ENCODE peak calls at places on chromosomes 12 and 14, in nine cellular contexts. Y, G, Q, W, M, E, N, H and I are unnamed samples.

GRCh38 chr12:70386771-70387170 is 20.7 kb downstream of the KCNMB4 start:
- DNase-seq in Y (no peak), G (no peak), Q (peak; percentile 46), W (no peak), M (no peak), E (no peak), N (no peak), H (no peak), I (no peak)

GRCh38 chr12:76866726-76867125 is 12.1 kb downstream of the CSRP2 start:
- DNase-seq in Y (no peak), G (no peak), Q (peak; percentile 85), W (no peak), M (no peak), E (peak; percentile 84), N (no peak), H (no peak), I (no peak)

GRCh38 chr12:83818888-83819287 is 1093.7 kb downstream of the SLC6A15 start:
- DNase-seq in Y (no peak), G (peak; percentile 58), Q (peak; percentile 42), W (no peak), M (no peak), E (peak; percentile 54), N (no peak), H (no peak), I (no peak)

GRCh38 chr12:132094269-132094891 is 49.7 kb downstream of the DDX51 start:
- DNase-seq in Y (no peak), G (no peak), Q (no peak), W (no peak), M (peak; percentile 50), E (no peak), N (no peak), H (no peak), I (no peak)

GRCh38 chr12:77049767-77050353 is 15.5 kb downstream of the E2F7 start:
- DNase-seq in Y (peak; percentile 88), G (no peak), Q (peak; percentile 81), W (peak; percentile 36), M (no peak), E (peak; percentile 66), N (no peak), H (no peak), I (no peak)

GRCh38 chr12:116943419-116944372 is 32.9 kb downstream of the FBXW8 start:
- DNase-seq in Y (peak; percentile 87), G (no peak), Q (no peak), W (no peak), M (no peak), E (no peak), N (no peak), H (no peak), I (no peak)

GRCh38 chr12:100168562-100168961 is 25.9 kb upstream of the BLTP3B start:
- DNase-seq in Y (no peak), G (no peak), Q (no peak), W (no peak), M (no peak), E (no peak), N (no peak), H (no peak), I (no peak)

GRCh38 chr12:44589697-44590096 is 286.4 kb downstream of the NELL2 start:
- DNase-seq in Y (no peak), G (no peak), Q (no peak), W (no peak), M (no peak), E (peak; percentile 22), N (no peak), H (no peak), I (no peak)

GRCh38 chr14:36879558-36879957 is 217.9 kb downstream of the PAX9 start:
- DNase-seq in Y (no peak), G (no peak), Q (no peak), W (no peak), M (no peak), E (no peak), N (no peak), H (no peak), I (no peak)

GRCh38 chr14:61099221-61099835 is 118.3 kb downstream of the SLC38A6 start:
- DNase-seq in Y (no peak), G (no peak), Q (peak; percentile 50), W (no peak), M (no peak), E (no peak), N (no peak), H (no peak), I (no peak)

GRCh38 chr12:72330291-72330690 is 58.1 kb downstream of the TRHDE start:
- DNase-seq in Y (no peak), G (no peak), Q (peak; percentile 34), W (no peak), M (no peak), E (peak; percentile 61), N (no peak), H (no peak), I (no peak)

GRCh38 chr14:95294834-95295599 is 24.7 kb downstream of the CLMN start:
- DNase-seq in Y (peak; percentile 92), G (no peak), Q (no peak), W (no peak), M (no peak), E (peak; percentile 42), N (peak; percentile 55), H (no peak), I (no peak)

GRCh38 chr12:131860472-131861260 is 32.5 kb downstream of the MMP17 start:
- DNase-seq in Y (peak; percentile 56), G (no peak), Q (peak; percentile 86), W (peak; percentile 82), M (no peak), E (peak; percentile 38), N (no peak), H (no peak), I (peak; percentile 76)

GRCh38 chr14:76486251-76486743 is 110.4 kb downstream of the ESRRB start:
- DNase-seq in Y (no peak), G (no peak), Q (no peak), W (no peak), M (no peak), E (no peak), N (no peak), H (no peak), I (no peak)

GRCh38 chr12:6158263-6158662 is 33.8 kb upstream of the VWF start:
- DNase-seq in Y (no peak), G (no peak), Q (no peak), W (no peak), M (no peak), E (no peak), N (no peak), H (no peak), I (no peak)

GRCh38 chr14:33979613-33980276 is 28.9 kb upstream of the EGLN3 start:
- DNase-seq in Y (no peak), G (no peak), Q (no peak), W (no peak), M (no peak), E (no peak), N (no peak), H (no peak), I (no peak)
- H3K4me1 ChIP-seq in Y (peaks cover 4% of the 10 kb centered on the region), G (no peaks in the 10 kb centered on the region), Q (no peaks in the 10 kb centered on the region), W (no peaks in the 10 kb centered on the region), M (no peaks in the 10 kb centered on the region), E (no peaks in the 10 kb centered on the region), N (no peaks in the 10 kb centered on the region), H (no peaks in the 10 kb centered on the region), I (no peaks in the 10 kb centered on the region)

DNA sequence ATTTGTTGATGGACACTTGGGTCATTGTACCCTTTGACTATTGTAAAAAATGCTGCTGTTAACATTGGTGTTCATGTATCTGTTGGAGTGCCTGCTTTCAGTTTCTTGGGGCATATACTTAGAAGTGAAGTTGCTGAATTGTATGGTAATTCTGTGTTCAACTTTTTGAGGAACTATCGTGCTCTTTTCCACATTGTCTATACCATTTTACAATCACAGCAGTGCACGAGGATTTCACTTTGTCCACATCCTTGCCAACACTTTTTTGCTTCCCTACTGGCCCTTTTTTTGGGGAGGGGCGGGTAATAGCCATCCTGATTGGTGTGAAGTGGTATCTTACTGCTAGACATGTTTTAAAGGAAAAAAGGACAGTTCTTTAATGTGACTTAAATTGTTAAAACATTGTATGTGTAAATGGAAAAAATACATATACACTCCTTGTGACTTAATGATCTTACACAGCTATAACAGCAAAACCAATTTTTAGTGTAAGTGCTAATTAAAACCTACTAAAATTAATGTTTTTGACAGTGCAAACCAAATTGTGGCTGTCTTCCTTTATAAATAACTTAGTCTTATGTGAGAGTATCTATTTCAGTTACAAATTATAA is 52.7 kb downstream of the WNK1 start:
- DNase-seq in Y (peak; percentile 65), G (no peak), Q (no peak), W (no peak), M (no peak), E (no peak), N (no peak), H (no peak), I (no peak)
- H3K4me1 ChIP-seq in Y (peaks cover 87% of the 10 kb centered on the region), G (peaks cover 4% of the 10 kb centered on the region), Q (peaks cover 26% of the 10 kb centered on the region), W (no peaks in the 10 kb centered on the region), M (peaks cover 2% of the 10 kb centered on the region), E (peaks cover 5% of the 10 kb centered on the region), N (peaks cover 6% of the 10 kb centered on the region), H (peaks cover 52% of the 10 kb centered on the region), I (peaks cover 8% of the 10 kb centered on the region)

GRCh38 chr12:114920828-114921579 is 237.0 kb upstream of the TBX3 start:
- DNase-seq in Y (no peak), G (no peak), Q (peak; percentile 32), W (no peak), M (no peak), E (peak; percentile 64), N (no peak), H (no peak), I (no peak)
- H3K4me1 ChIP-seq in Y (no peaks in the 10 kb centered on the region), G (no peaks in the 10 kb centered on the region), Q (peaks cover 37% of the 10 kb centered on the region), W (no peaks in the 10 kb centered on the region), M (no peaks in the 10 kb centered on the region), E (peaks cover 18% of the 10 kb centered on the region), N (no peaks in the 10 kb centered on the region), H (no peaks in the 10 kb centered on the region), I (no peaks in the 10 kb centered on the region)

GRCh38 chr14:33943484-33943883 is 7.4 kb downstream of the EGLN3 start:
- DNase-seq in Y (no peak), G (no peak), Q (no peak), W (no peak), M (no peak), E (no peak), N (no peak), H (no peak), I (no peak)

GRCh38 chr14:33943081-33943480 is 7.8 kb downstream of the EGLN3 start:
- DNase-seq in Y (no peak), G (no peak), Q (no peak), W (no peak), M (no peak), E (no peak), N (no peak), H (no peak), I (no peak)

GRCh38 chr14:33941727-33942126 is 9.1 kb downstream of the EGLN3 start:
- DNase-seq in Y (no peak), G (no peak), Q (no peak), W (no peak), M (no peak), E (no peak), N (no peak), H (no peak), I (no peak)

GRCh38 chr14:33938131-33938949 is 12.5 kb downstream of the EGLN3 start:
- DNase-seq in Y (no peak), G (peak; percentile 64), Q (no peak), W (peak; percentile 63), M (peak; percentile 86), E (peak; percentile 10), N (peak; percentile 93), H (no peak), I (peak; percentile 74)

DNA sequence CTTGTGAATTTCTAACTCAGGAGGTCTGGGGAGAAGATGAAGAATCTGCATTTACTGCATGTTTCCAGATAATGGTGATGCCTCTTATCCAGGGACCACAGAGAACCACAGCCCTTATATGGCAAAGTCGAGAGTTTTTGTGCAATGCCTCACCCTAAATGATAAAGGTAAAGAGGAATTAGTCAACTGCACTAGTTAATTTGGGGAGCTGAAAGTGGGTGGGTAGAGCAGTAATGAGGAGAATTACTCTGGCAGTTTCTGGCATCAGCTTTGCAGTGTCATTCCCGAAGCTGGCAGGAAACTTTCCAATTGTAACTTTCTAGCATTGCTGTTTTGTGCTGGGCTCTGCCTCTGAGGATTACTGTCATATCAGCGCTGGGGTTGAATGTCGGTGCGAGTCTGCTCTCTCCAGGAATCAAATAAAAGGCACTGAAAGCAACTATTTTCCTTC is 10.3 kb downstream of the EGLN3 start:
- DNase-seq in Y (no peak), G (no peak), Q (no peak), W (no peak), M (no peak), E (peak; percentile 29), N (no peak), H (no peak), I (no peak)
- H3K4me1 ChIP-seq in Y (peaks cover 2% of the 10 kb centered on the region), G (no peaks in the 10 kb centered on the region), Q (peaks cover 7% of the 10 kb centered on the region), W (peaks cover 3% of the 10 kb centered on the region), M (peaks cover 2% of the 10 kb centered on the region), E (no peaks in the 10 kb centered on the region), N (peaks cover 15% of the 10 kb centered on the region), H (no peaks in the 10 kb centered on the region), I (peaks cover 5% of the 10 kb centered on the region)